ENCODE peak calls at places on chromosomes 11 and 22, in seven cellular contexts. Y is neural progenitor cell, F is left lung, J is psoas muscle, W is H9, R is heart left ventricle, M is Peyer's patch. K is an unnamed sample.
A peak's percentile ranks its signal among the peaks of the same experiment; 100 is the strongest.

GRCh38 chr11:100003985-100004384 is 683.1 kb upstream of the ARHGAP42 start:
- DNase-seq in Y (no peak), F (no peak), J (no peak), W (no peak), R (no peak), M (no peak), K (no peak)

GRCh38 chr11:113874920-113875413 is 405 bp downstream of the USP28 start:
- DNase-seq in Y (peak; percentile 39), F (no peak), J (no peak), W (no peak), R (no peak), M (peak; percentile 39), K (no peak)

GRCh38 chr11:10900686-10901415 is 43.0 kb upstream of the ZBED5 start:
- DNase-seq in Y (no peak), F (no peak), J (peak; percentile 55), W (no peak), R (no peak), M (no peak), K (no peak)

GRCh38 chr11:122871302-122871701 is 11.3 kb upstream of the JHY start:
- DNase-seq in Y (no peak), F (no peak), J (no peak), W (no peak), R (no peak), M (no peak), K (no peak)

GRCh38 chr11:2768471-2769408 is 68.9 kb upstream of the KCNQ1OT1 start:
- DNase-seq in Y (no peak), F (peak; percentile 19), J (no peak), W (no peak), R (peak; percentile 28), M (peak; percentile 5), K (peak; percentile 30)

GRCh38 chr22:41367039-41367679 is 14.6 kb upstream of the TEF start:
- DNase-seq in Y (peak; percentile 70), F (peak; percentile 95), J (peak; percentile 99), W (peak; percentile 79), R (peak; percentile 98), M (peak; percentile 47), K (peak; percentile 83)

GRCh38 chr11:70601861-70602575 is 203.7 kb downstream of the CTTN start:
- DNase-seq in Y (no peak), F (no peak), J (peak; percentile 36), W (no peak), R (peak; percentile 14), M (no peak), K (no peak)

GRCh38 chr11:94067010-94067409 is 45.9 kb downstream of the HEPHL1 start:
- DNase-seq in Y (no peak), F (no peak), J (no peak), W (no peak), R (no peak), M (no peak), K (no peak)

GRCh38 chr11:2150206-2150847 is 10.7 kb downstream of the INS start:
- DNase-seq in Y (peak; percentile 86), F (no peak), J (no peak), W (no peak), R (no peak), M (no peak), K (peak; percentile 67)

GRCh38 chr11:77529685-77530084 is 55.8 kb upstream of the PAK1 start:
- DNase-seq in Y (no peak), F (no peak), J (no peak), W (no peak), R (no peak), M (no peak), K (no peak)

GRCh38 chr11:120215634-120216033 is 4.8 kb downstream of the OAF start:
- DNase-seq in Y (no peak), F (no peak), J (no peak), W (no peak), R (peak; percentile 67), M (peak; percentile 21), K (no peak)

DNA sequence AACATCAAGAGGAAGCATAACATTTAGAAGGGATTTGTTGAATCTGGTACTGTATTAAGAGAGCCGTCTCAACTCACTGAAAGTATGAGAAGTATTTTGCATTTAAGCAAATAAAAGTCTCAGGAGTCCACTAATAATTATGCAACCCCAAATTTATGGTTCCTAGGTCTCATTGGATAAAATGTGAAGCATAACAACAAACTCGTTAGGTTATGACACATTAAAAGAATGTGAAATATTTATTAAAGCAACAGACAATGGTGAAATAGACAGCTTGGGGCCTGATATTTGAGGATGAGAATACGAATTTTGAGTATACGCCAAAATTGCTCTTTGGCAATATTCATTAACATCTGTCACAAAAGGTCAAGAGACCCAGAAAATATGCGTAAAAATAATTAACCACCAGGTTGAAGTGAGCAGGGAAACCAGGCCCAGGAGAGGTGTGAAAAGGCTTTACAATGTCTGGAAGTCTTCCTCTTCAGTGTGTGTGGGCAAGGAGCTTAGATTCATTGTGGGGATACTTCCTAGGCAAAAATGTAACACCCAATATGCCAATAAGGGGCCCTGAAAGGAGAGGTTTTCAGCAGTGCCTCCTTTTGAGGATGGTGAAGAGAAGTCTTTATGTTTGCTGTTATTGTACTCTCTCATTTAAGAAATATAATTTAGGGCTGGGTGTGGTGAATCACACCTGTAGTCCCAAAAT is 89.2 kb downstream of the FDX1 start:
- DNase-seq in Y (no peak), F (no peak), J (no peak), W (no peak), R (no peak), M (no peak), K (no peak)
- H3K9me3 ChIP-seq in Y (no peaks in the 10 kb centered on the region), F (no peaks in the 10 kb centered on the region), J (no peaks in the 10 kb centered on the region), W (no peaks in the 10 kb centered on the region), R (no peaks in the 10 kb centered on the region), M (no peaks in the 10 kb centered on the region), K (no peaks in the 10 kb centered on the region)

DNA sequence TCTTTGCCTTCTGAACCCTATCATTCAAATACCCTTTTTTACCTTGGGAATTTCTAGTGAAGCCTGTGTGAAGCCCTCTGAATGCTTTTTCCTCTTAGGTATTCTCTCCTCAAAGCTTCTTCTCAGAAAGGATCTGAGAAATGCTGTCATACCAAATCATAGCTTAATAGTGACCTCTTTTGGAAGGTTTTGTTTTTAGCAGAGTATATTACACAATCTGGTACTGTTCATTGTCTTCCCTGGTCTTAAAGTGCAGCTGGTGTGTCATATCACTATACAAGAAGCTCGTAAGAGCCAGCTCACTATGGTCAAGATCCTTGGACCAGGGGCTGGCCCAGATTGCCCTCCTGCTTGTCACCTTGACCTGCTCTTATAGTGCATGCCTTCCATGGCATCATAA is 204.4 kb upstream of the ANO5 start:
- DNase-seq in Y (no peak), F (no peak), J (no peak), W (no peak), R (no peak), M (no peak), K (no peak)
- H3K9me3 ChIP-seq in Y (no peaks in the 10 kb centered on the region), F (no peaks in the 10 kb centered on the region), J (no peaks in the 10 kb centered on the region), W (no peaks in the 10 kb centered on the region), R (no peaks in the 10 kb centered on the region), M (no peaks in the 10 kb centered on the region), K (no peaks in the 10 kb centered on the region)

GRCh38 chr11:79157738-79158137 is 283.1 kb downstream of the TENM4 start:
- DNase-seq in Y (no peak), F (no peak), J (no peak), W (no peak), R (no peak), M (no peak), K (peak; percentile 22)

GRCh38 chr11:79156031-79156430 is 284.8 kb downstream of the TENM4 start:
- DNase-seq in Y (no peak), F (no peak), J (no peak), W (no peak), R (no peak), M (no peak), K (peak; percentile 23)

GRCh38 chr11:79155237-79155636 is 285.6 kb downstream of the TENM4 start:
- DNase-seq in Y (no peak), F (no peak), J (no peak), W (no peak), R (no peak), M (no peak), K (no peak)

GRCh38 chr11:79160786-79161403 is 279.9 kb downstream of the TENM4 start:
- DNase-seq in Y (peak; percentile 46), F (no peak), J (no peak), W (no peak), R (no peak), M (no peak), K (peak; percentile 59)

DNA sequence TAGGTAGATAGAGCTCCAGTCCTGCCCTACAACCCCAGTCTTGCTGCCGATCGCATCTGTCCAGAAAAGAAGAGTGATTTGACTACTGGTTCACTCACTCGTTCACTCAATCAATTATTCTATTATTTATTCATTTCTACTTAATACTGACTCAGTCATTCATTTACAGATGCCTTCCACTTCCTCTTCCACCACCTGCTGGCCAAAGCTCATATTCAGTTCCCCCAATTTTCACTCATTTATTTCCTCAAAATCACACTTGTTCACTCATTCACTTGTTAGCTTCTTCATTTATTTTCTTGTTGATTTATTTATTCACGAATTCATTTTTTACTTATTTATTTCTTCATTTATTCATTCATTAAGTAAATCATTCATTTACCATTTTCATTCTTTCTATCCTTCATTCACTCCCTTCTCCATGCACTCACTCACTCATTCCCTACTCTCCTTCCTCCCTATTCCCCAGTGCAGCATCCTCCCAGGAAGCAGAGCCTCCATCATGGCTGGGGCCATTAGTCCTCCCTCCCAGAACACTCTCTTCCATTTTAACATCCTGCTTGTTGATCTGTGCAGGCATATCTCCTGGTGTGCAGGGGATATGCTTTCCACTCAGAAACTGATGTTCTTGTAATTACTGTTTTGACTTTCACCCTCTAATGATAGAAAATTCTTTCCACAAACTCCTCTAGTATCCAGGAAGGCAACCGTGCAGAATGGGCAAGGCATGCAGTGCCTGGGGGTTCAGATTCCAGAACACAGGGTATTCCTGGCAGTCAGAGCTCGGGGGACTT is 281.0 kb downstream of the TENM4 start:
- DNase-seq in Y (no peak), F (no peak), J (no peak), W (no peak), R (no peak), M (no peak), K (no peak)
- H3K9me3 ChIP-seq in Y (no peaks in the 10 kb centered on the region), F (no peaks in the 10 kb centered on the region), J (no peaks in the 10 kb centered on the region), W (no peaks in the 10 kb centered on the region), R (no peaks in the 10 kb centered on the region), M (no peaks in the 10 kb centered on the region), K (no peaks in the 10 kb centered on the region)

GRCh38 chr11:58742981-58743880 is 11.5 kb upstream of the GLYAT start:
- DNase-seq in Y (no peak), F (no peak), J (no peak), W (no peak), R (no peak), M (no peak), K (peak; percentile 48)

GRCh38 chr11:58739725-58740430 is 8.1 kb upstream of the GLYAT start:
- DNase-seq in Y (no peak), F (no peak), J (no peak), W (no peak), R (no peak), M (no peak), K (peak; percentile 40)

GRCh38 chr11:58741127-58741526 is 9.4 kb upstream of the GLYAT start:
- DNase-seq in Y (no peak), F (no peak), J (no peak), W (no peak), R (no peak), M (no peak), K (no peak)

GRCh38 chr11:58740447-58740846 is 8.7 kb upstream of the GLYAT start:
- DNase-seq in Y (no peak), F (no peak), J (no peak), W (no peak), R (no peak), M (no peak), K (peak; percentile 44)

GRCh38 chr11:58742140-58742539 is 10.4 kb upstream of the GLYAT start:
- DNase-seq in Y (no peak), F (no peak), J (no peak), W (no peak), R (no peak), M (no peak), K (no peak)
- H3K9me3 ChIP-seq in Y (peaks cover 19% of the 10 kb centered on the region), F (no peaks in the 10 kb centered on the region), J (no peaks in the 10 kb centered on the region), W (peaks cover 75% of the 10 kb centered on the region), R (peaks cover 34% of the 10 kb centered on the region), M (no peaks in the 10 kb centered on the region), K (peaks cover 90% of the 10 kb centered on the region)

GRCh38 chr11:26710489-26710888 is 11.4 kb downstream of the SLC5A12 start:
- DNase-seq in Y (no peak), F (no peak), J (no peak), W (no peak), R (no peak), M (no peak), K (no peak)
- H3K9me3 ChIP-seq in Y (no peaks in the 10 kb centered on the region), F (no peaks in the 10 kb centered on the region), J (no peaks in the 10 kb centered on the region), W (no peaks in the 10 kb centered on the region), R (no peaks in the 10 kb centered on the region), M (no peaks in the 10 kb centered on the region), K (no peaks in the 10 kb centered on the region)